ENCODE peak calls at places on chromosomes 13 and 19, in six cellular contexts. L is naive thymus-derived CD8-positive, alpha-beta T cell; X is retina; C is heart right ventricle; A is nephron progenitor cell; M is effector CD4-positive, alpha-beta T cell. I is an unnamed sample.

GRCh38 chr13:42794572-42795275 is 13.3 kb downstream of the FAM216B start:
- DNase-seq in L (no peak), X (no peak), C (no peak), A (no peak), M (no peak), I (no peak)

GRCh38 chr13:51907040-51907732 is 45.4 kb downstream of the CCDC70 start:
- DNase-seq in L (no peak), X (no peak), C (no peak), A (no peak), M (no peak), I (no peak)

GRCh38 chr19:3383121-3383722 is 16.8 kb downstream of the NFIC start:
- DNase-seq in L (no peak), X (no peak), C (no peak), A (no peak), M (no peak), I (no peak)

GRCh38 chr19:679418-680286 is 3.5 kb downstream of the FSTL3 start:
- DNase-seq in L (no peak), X (peak), C (peak), A (peak), M (no peak), I (peak)

GRCh38 chr19:46579286-46579944 is 21.7 kb upstream of the CALM3 start:
- DNase-seq in L (no peak), X (peak), C (no peak), A (peak), M (no peak), I (no peak)

GRCh38 chr19:2428027-2428690 is 773 bp upstream of the TIMM13 start:
- DNase-seq in L (no peak), X (peak), C (no peak), A (peak), M (no peak), I (no peak)

GRCh38 chr13:42894765-42895181 is 97.3 kb downstream of the EPSTI1 start:
- DNase-seq in L (no peak), X (no peak), C (no peak), A (no peak), M (no peak), I (no peak)

GRCh38 chr13:87678353-87678752 is 7.2 kb downstream of the SLITRK5 start:
- DNase-seq in L (no peak), X (no peak), C (no peak), A (no peak), M (no peak), I (no peak)

GRCh38 chr13:110394371-110394841 is 87.3 kb downstream of the COL4A2 start:
- DNase-seq in L (no peak), X (no peak), C (no peak), A (no peak), M (no peak), I (no peak)

GRCh38 chr13:66492479-66492878 is 737.7 kb downstream of the PCDH9 start:
- DNase-seq in L (no peak), X (no peak), C (no peak), A (no peak), M (no peak), I (no peak)

GRCh38 chr13:95185311-95185710 is 115.9 kb downstream of the ABCC4 start:
- DNase-seq in L (no peak), X (no peak), C (no peak), A (no peak), M (no peak), I (no peak)